ENCODE peak calls at places on chromosomes 16 and 17, in seven cellular contexts. Z, N, T, L, F, S and I are unnamed samples.

GRCh38 chr16:3182608-3183444 is 5.2 kb upstream of the OR1F1 start:
- DNase-seq in Z (peak; percentile 57), N (no peak), T (no peak), L (no peak), F (no peak), S (no peak), I (no peak)

GRCh38 chr17:48510761-48511604 is 19.8 kb downstream of the HOXB1 start:
- DNase-seq in Z (peak; percentile 76), N (no peak), T (no peak), L (no peak), F (no peak), S (no peak), I (no peak)

GRCh38 chr16:89119661-89120141 is 26.0 kb downstream of the ACSF3 start:
- DNase-seq in Z (no peak), N (no peak), T (no peak), L (no peak), F (no peak), S (no peak), I (peak; percentile 23)

GRCh38 chr17:77400445-77400870 is 259.7 kb downstream of the SEC14L1 start:
- DNase-seq in Z (peak; percentile 44), N (no peak), T (no peak), L (no peak), F (no peak), S (no peak), I (no peak)

GRCh38 chr17:7982171-7982570 is 20.2 kb upstream of the GUCY2D start:
- DNase-seq in Z (peak; percentile 60), N (no peak), T (no peak), L (no peak), F (no peak), S (no peak), I (no peak)

GRCh38 chr17:39069114-39069756 is 82.2 kb downstream of the PLXDC1 start:
- DNase-seq in Z (peak; percentile 70), N (peak; percentile 65), T (no peak), L (no peak), F (no peak), S (peak; percentile 38), I (no peak)

GRCh38 chr16:83743241-83743640 is 64.5 kb upstream of the HSBP1 start:
- DNase-seq in Z (no peak), N (no peak), T (no peak), L (no peak), F (no peak), S (no peak), I (no peak)

GRCh38 chr16:22948058-22948602 is 134.2 kb downstream of the HS3ST2 start:
- DNase-seq in Z (peak; percentile 1), N (no peak), T (no peak), L (no peak), F (no peak), S (no peak), I (no peak)

GRCh38 chr17:61362396-61362795 is 37.2 kb upstream of the TBX2 start:
- DNase-seq in Z (no peak), N (no peak), T (no peak), L (no peak), F (no peak), S (no peak), I (no peak)

GRCh38 chr17:81129711-81130367 is 35.5 kb upstream of the PVALEF start:
- DNase-seq in Z (no peak), N (no peak), T (no peak), L (no peak), F (no peak), S (no peak), I (no peak)

GRCh38 chr16:27225536-27226360 is 22.4 kb downstream of the KDM8 start:
- DNase-seq in Z (no peak), N (peak; percentile 61), T (no peak), L (no peak), F (no peak), S (no peak), I (no peak)

GRCh38 chr16:60091076-60091475 is 1357.0 kb upstream of the GOT2 start:
- DNase-seq in Z (no peak), N (no peak), T (no peak), L (no peak), F (no peak), S (no peak), I (no peak)

GRCh38 chr17:12512712-12513355 is 152.9 kb upstream of the MYOCD start:
- DNase-seq in Z (no peak), N (no peak), T (no peak), L (no peak), F (no peak), S (no peak), I (no peak)

GRCh38 chr16:85607331-85607765 is 5.8 kb upstream of the GSE1 start:
- DNase-seq in Z (peak; percentile 34), N (no peak), T (no peak), L (no peak), F (no peak), S (peak; percentile 48), I (no peak)

GRCh38 chr16:9895817-9896216 is 286.4 kb downstream of the GRIN2A start:
- DNase-seq in Z (no peak), N (no peak), T (no peak), L (no peak), F (no peak), S (no peak), I (no peak)

GRCh38 chr16:1772362-1772907 is at the start of gene EME2:
- DNase-seq in Z (no peak), N (peak; percentile 54), T (no peak), L (no peak), F (no peak), S (peak; percentile 14), I (no peak)

GRCh38 chr17:28741358-28742349 is 2.2 kb upstream of the TRAF4 start:
- DNase-seq in Z (no peak), N (peak; percentile 14), T (no peak), L (no peak), F (no peak), S (no peak), I (no peak)

GRCh38 chr16:49776085-49776501 is 79.8 kb downstream of the ZNF423 start:
- DNase-seq in Z (peak; percentile 62), N (no peak), T (peak; percentile 11), L (no peak), F (peak; percentile 22), S (no peak), I (no peak)

GRCh38 chr17:4998027-4998665 is 396 bp downstream of the KIF1C start:
- DNase-seq in Z (no peak), N (no peak), T (no peak), L (peak; percentile 49), F (peak; percentile 43), S (peak; percentile 67), I (peak; percentile 57)

GRCh38 chr17:4999429-5000093 is 1.8 kb downstream of the KIF1C start:
- DNase-seq in Z (no peak), N (no peak), T (no peak), L (no peak), F (peak; percentile 18), S (no peak), I (no peak)

GRCh38 chr17:4998666-4999428 is 1.1 kb downstream of the KIF1C start:
- DNase-seq in Z (no peak), N (peak; percentile 80), T (no peak), L (no peak), F (peak; percentile 20), S (no peak), I (peak; percentile 47)

GRCh38 chr17:5002121-5002788 is 4.5 kb downstream of the KIF1C start:
- DNase-seq in Z (no peak), N (no peak), T (no peak), L (no peak), F (no peak), S (no peak), I (no peak)

DNA sequence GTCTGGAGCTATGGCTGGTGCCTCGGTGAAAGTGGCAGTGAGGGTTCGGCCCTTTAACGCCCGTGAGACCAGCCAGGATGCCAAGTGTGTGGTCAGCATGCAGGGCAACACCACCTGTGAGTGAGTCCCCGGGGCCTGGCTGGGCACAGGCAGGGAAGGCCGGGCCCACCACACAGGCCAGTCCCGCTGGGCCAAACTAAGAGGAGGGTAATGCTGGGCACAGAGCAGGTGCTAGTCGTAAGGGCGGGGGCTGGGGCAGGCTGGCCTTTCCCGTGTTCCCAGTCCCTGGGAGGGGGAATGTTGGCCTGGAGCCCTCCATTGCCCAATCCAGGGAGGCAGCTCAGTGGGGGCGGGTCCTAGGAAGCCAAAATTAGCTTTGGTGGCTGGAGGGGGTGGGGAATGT is 2.5 kb downstream of the KIF1C start:
- DNase-seq in Z (peak; percentile 60), N (no peak), T (no peak), L (peak; percentile 65), F (peak; percentile 82), S (no peak), I (peak; percentile 87)
- H3K27ac ChIP-seq in Z (peak overlapping the region; percentile 87), N (no peak overlapping the region), T (no peak overlapping the region), L (no peak overlapping the region), F (peak overlapping the region; percentile 97), S (no peak overlapping the region), I (peak overlapping the region; percentile 84)

GRCh38 chr16:16120044-16120381 is 103.3 kb downstream of the ABCC6 start:
- DNase-seq in Z (no peak), N (no peak), T (no peak), L (no peak), F (no peak), S (no peak), I (no peak)
- H3K27ac ChIP-seq in Z (no peak overlapping the region), N (no peak overlapping the region), T (peak overlapping the region; percentile 62), L (no peak overlapping the region), F (no peak overlapping the region), S (no peak overlapping the region), I (no peak overlapping the region)

GRCh38 chr17:1890758-1891450 is 61.1 kb downstream of the RPA1 start:
- DNase-seq in Z (no peak), N (no peak), T (no peak), L (no peak), F (no peak), S (no peak), I (no peak)

GRCh38 chr17:1898872-1899271 is 69.1 kb downstream of the RPA1 start:
- DNase-seq in Z (no peak), N (no peak), T (no peak), L (no peak), F (no peak), S (no peak), I (no peak)

GRCh38 chr17:1896243-1897163 is 66.7 kb downstream of the RPA1 start:
- DNase-seq in Z (no peak), N (no peak), T (no peak), L (no peak), F (no peak), S (no peak), I (no peak)

GRCh38 chr17:1898332-1898731 is 68.5 kb downstream of the RPA1 start:
- DNase-seq in Z (no peak), N (no peak), T (no peak), L (no peak), F (no peak), S (no peak), I (no peak)

GRCh38 chr17:1894753-1895339 is 65.0 kb downstream of the RPA1 start:
- DNase-seq in Z (no peak), N (no peak), T (no peak), L (peak; percentile 49), F (no peak), S (no peak), I (no peak)
- H3K27ac ChIP-seq in Z (no peak overlapping the region), N (no peak overlapping the region), T (no peak overlapping the region), L (peak overlapping the region; percentile 26), F (no peak overlapping the region), S (no peak overlapping the region), I (no peak overlapping the region)

GRCh38 chr16:609316-609715 is 19.4 kb downstream of the RAB40C start:
- DNase-seq in Z (no peak), N (no peak), T (no peak), L (no peak), F (no peak), S (no peak), I (no peak)
- H3K27ac ChIP-seq in Z (no peak overlapping the region), N (no peak overlapping the region), T (no peak overlapping the region), L (no peak overlapping the region), F (no peak overlapping the region), S (no peak overlapping the region), I (no peak overlapping the region)

GRCh38 chr16:57151369-57151768 is 34.5 kb downstream of the PSME3IP1 start:
- DNase-seq in Z (no peak), N (no peak), T (no peak), L (no peak), F (no peak), S (no peak), I (no peak)
- H3K27ac ChIP-seq in Z (no peak overlapping the region), N (no peak overlapping the region), T (peak overlapping the region; percentile 93), L (no peak overlapping the region), F (no peak overlapping the region), S (no peak overlapping the region), I (no peak overlapping the region)